ENCODE peak calls at places on chromosomes 3 and 15, in four cellular contexts. C, P, Y and X are unnamed samples.

GRCh38 chr3:62882676-62883228 is 7.5 kb upstream of the CADPS start:
- DNase-seq in C (no peak), P (no peak), Y (no peak), X (no peak)

GRCh38 chr15:68578960-68579935 is at the start of gene CORO2B:
- DNase-seq in P (no peak), C (peak; percentile 61), Y (peak; percentile 88), X (peak; percentile 76)

GRCh38 chr15:72207576-72208085 is 10.0 kb upstream of the GRAMD2A start:
- DNase-seq in P (no peak), Y (no peak), C (no peak), X (no peak)

GRCh38 chr15:64017082-64017588 is 29.1 kb downstream of the DAPK2 start:
- DNase-seq in Y (no peak), C (no peak), P (no peak), X (no peak)

GRCh38 chr15:101269479-101270223 is 7.6 kb downstream of the SELENOS start:
- DNase-seq in Y (peak; percentile 79), C (peak; percentile 58), P (no peak), X (no peak)

GRCh38 chr3:115239717-115240116 is 92.6 kb upstream of the ZBTB20 start:
- DNase-seq in Y (no peak), C (no peak), P (peak; percentile 86), X (no peak)

GRCh38 chr3:46660003-46660402 is 33.5 kb downstream of the ALS2CL start:
- DNase-seq in Y (peak; percentile 47), P (no peak), C (peak; percentile 26), X (no peak)

GRCh38 chr15:78130466-78131294 is 565 bp downstream of the CIB2 start:
- DNase-seq in Y (peak; percentile 55), C (no peak), P (no peak), X (no peak)

GRCh38 chr3:59641169-59641914 is 591.5 kb upstream of the CFAP20DC start:
- DNase-seq in P (no peak), Y (no peak), C (no peak), X (no peak)

GRCh38 chr3:119388577-119388976 is 74.8 kb downstream of the TMEM39A start:
- DNase-seq in P (no peak), Y (no peak), C (no peak), X (no peak)

GRCh38 chr3:193509103-193509965 is 45.4 kb downstream of the ATP13A4 start:
- DNase-seq in P (no peak), Y (no peak), C (no peak), X (no peak)

GRCh38 chr3:107969994-107970896 is 120.6 kb downstream of the CD47 start:
- DNase-seq in P (no peak), C (no peak), Y (no peak), X (no peak)

GRCh38 chr3:183491109-183491922 is 62.9 kb upstream of the MCF2L2 start:
- DNase-seq in P (no peak), C (peak; percentile 22), Y (no peak), X (no peak)

GRCh38 chr15:70722266-70723123 is 40.9 kb downstream of the UACA start:
- DNase-seq in P (peak; percentile 43), Y (no peak), C (no peak), X (no peak)

GRCh38 chr3:42300013-42300412 is 34.0 kb upstream of the CCK start:
- DNase-seq in C (peak; percentile 42), P (peak; percentile 1), Y (peak; percentile 79), X (no peak)

GRCh38 chr3:71356272-71356671 is 227.3 kb downstream of the FOXP1 start:
- DNase-seq in Y (no peak), C (no peak), P (no peak), X (no peak)

GRCh38 chr15:94844533-94845390 is 613.4 kb downstream of the MCTP2 start:
- DNase-seq in P (no peak), Y (peak; percentile 84), C (peak; percentile 60), X (peak; percentile 68)

GRCh38 chr3:124941729-124942128 is 7.2 kb upstream of the MUC13 start:
- DNase-seq in P (no peak), C (no peak), Y (no peak), X (no peak)

GRCh38 chr3:153161714-153162512 is at the start of gene RAP2B:
- DNase-seq in C (peak; percentile 97), Y (peak; percentile 100), P (peak; percentile 88), X (peak; percentile 98)

GRCh38 chr15:77722759-77723460 is 90.2 kb upstream of the LINGO1 start:
- DNase-seq in Y (peak; percentile 69), C (peak; percentile 58), P (no peak), X (no peak)

GRCh38 chr15:66565731-66566130 is at the start of gene LCTL:
- DNase-seq in C (peak; percentile 80), P (peak; percentile 30), Y (peak; percentile 83), X (no peak)

GRCh38 chr3:194292331-194292730 is 58.8 kb downstream of the CPN2 start:
- DNase-seq in P (no peak), C (no peak), Y (no peak), X (peak; percentile 2)

GRCh38 chr3:169660709-169661566 is 2.6 kb downstream of the MECOM start:
- DNase-seq in Y (peak; percentile 62), C (no peak), P (no peak), X (no peak)

GRCh38 chr15:94164202-94164807 is 67.1 kb upstream of the MCTP2 start:
- DNase-seq in P (peak; percentile 49), Y (peak; percentile 91), C (peak; percentile 67), X (peak; percentile 32)

GRCh38 chr15:88629071-88629470 is 7.9 kb downstream of the AEN start:
- DNase-seq in P (no peak), Y (no peak), C (no peak), X (no peak)

GRCh38 chr3:4067893-4068292 is 235.3 kb upstream of the SETMAR start:
- DNase-seq in P (no peak), Y (no peak), C (no peak), X (no peak)

GRCh38 chr15:53910236-53910849 is 67.9 kb upstream of the UNC13C start:
- DNase-seq in C (no peak), Y (no peak), P (no peak), X (no peak)

GRCh38 chr3:20769430-20769829 is 583.4 kb upstream of the SGO1 start:
- DNase-seq in Y (no peak), C (no peak), P (no peak), X (no peak)

GRCh38 chr3:55180936-55181535 is 253.2 kb upstream of the LRTM1 start:
- DNase-seq in Y (peak; percentile 58), P (no peak), C (no peak), X (no peak)

GRCh38 chr3:58839187-58839586 is 172.6 kb upstream of the FAM3D start:
- DNase-seq in C (no peak), P (no peak), Y (no peak), X (no peak)

GRCh38 chr3:119497824-119498187 is 541 bp upstream of the TIMMDC1 start:
- DNase-seq in C (no peak), Y (peak; percentile 56), P (no peak), X (peak; percentile 11)

GRCh38 chr3:153163349-153164008 is 1.5 kb downstream of the RAP2B start:
- DNase-seq in P (no peak), C (no peak), Y (no peak), X (peak; percentile 27)

GRCh38 chr3:32257042-32257441 is 18.6 kb downstream of the CMTM8 start:
- DNase-seq in P (no peak), C (no peak), Y (no peak), X (no peak)

GRCh38 chr3:185330644-185331043 is 32.3 kb upstream of the MAP3K13 start:
- DNase-seq in P (no peak), Y (no peak), C (peak; percentile 26), X (no peak)

GRCh38 chr3:112377418-112378071 is 44.6 kb downstream of the CD200 start:
- DNase-seq in P (no peak), Y (no peak), C (no peak), X (no peak)

GRCh38 chr3:87333393-87333892 is 57.1 kb upstream of the POU1F1 start:
- DNase-seq in P (peak; percentile 41), C (no peak), Y (no peak), X (no peak)

GRCh38 chr15:25176991-25177954 is 222.5 kb downstream of the SNRPN start:
- DNase-seq in P (no peak), Y (peak; percentile 21), C (no peak), X (peak; percentile 16)
- H3K9me3 ChIP-seq in P (peaks cover 88% of the 10 kb centered on the region), Y (peaks cover 25% of the 10 kb centered on the region), C (peaks cover 75% of the 10 kb centered on the region), X (no peaks in the 10 kb centered on the region)

GRCh38 chr15:49560045-49560444 is 60.6 kb downstream of the FAM227B start:
- DNase-seq in Y (no peak), C (no peak), P (no peak), X (no peak)
- H3K9me3 ChIP-seq in Y (peaks cover 45% of the 10 kb centered on the region), C (no peaks in the 10 kb centered on the region), P (peaks cover 4% of the 10 kb centered on the region), X (no peaks in the 10 kb centered on the region)

DNA sequence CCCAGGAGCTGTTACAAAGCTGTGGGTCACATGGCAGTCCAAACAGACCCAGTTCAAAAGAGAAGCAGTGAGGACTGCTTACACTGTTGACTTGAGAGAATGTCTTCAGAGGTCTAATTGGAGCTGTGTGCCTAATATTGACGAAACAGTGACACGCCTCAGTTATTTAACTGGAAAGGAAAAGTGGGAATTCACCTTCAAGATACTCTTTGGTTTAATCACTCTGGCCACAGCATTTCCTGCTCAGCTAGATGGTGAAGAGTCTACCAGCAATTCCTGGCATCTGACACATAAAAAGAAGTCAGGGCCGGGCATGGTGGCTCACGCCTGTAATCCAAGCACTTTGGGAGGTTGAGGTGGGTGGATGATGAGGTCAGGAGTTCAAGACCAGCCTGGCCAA is 326.4 kb downstream of the SV2B start:
- DNase-seq in Y (no peak), P (no peak), C (no peak), X (no peak)
- H3K9me3 ChIP-seq in Y (no peaks in the 10 kb centered on the region), P (no peaks in the 10 kb centered on the region), C (no peaks in the 10 kb centered on the region), X (no peaks in the 10 kb centered on the region)

GRCh38 chr3:176074096-176074495 is 1123.2 kb downstream of the TBL1XR1 start:
- DNase-seq in C (no peak), Y (no peak), P (no peak), X (no peak)
- H3K9me3 ChIP-seq in C (no peaks in the 10 kb centered on the region), Y (no peaks in the 10 kb centered on the region), P (no peaks in the 10 kb centered on the region), X (no peaks in the 10 kb centered on the region)

DNA sequence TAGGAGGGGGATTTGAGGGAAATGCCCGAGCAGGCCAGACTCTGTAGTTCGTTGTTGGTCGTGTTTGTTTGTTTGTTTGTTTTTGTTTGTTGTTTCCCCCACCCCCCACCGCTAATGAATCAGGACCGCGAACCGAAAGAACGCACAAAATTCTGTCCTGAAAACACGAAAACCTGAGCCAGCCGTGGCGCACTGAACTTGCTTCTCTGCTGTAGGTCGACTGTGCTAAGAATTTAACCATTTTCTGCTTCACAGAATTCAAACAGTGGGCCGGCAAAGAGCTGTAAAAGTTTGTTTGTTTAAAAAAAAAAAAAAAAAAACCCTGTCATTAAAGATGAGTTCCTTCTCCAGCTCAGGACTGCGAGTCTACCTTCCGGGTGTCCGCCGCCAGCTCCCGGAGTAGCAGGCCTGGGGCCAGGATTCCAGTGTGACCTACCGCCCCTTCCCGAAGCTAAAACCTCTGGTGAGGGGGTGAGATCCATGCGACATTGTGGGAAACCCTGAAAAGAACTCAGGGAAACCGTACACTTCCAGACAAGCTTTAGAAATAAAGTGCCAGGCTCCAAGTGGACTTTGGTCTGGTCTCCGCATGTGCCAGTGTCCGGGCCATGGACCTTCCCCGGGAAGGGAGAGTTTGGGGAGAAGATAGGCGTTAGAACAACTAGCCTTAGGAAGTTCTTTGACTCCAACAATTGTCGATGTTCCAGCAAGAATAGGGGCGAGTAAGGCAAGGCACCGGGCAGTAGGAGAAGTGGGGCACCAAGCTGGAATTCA is 12.0 kb downstream of the ZIC4 start:
- DNase-seq in C (no peak), P (no peak), Y (peak; percentile 67), X (no peak)
- H3K9me3 ChIP-seq in C (no peaks in the 10 kb centered on the region), P (peaks cover 44% of the 10 kb centered on the region), Y (no peaks in the 10 kb centered on the region), X (peaks cover 15% of the 10 kb centered on the region)

GRCh38 chr3:36678216-36679013 is 85.9 kb downstream of the DCLK3 start:
- DNase-seq in Y (no peak), C (no peak), P (no peak), X (no peak)
- H3K9me3 ChIP-seq in Y (peaks cover 6% of the 10 kb centered on the region), C (no peaks in the 10 kb centered on the region), P (peaks cover 6% of the 10 kb centered on the region), X (no peaks in the 10 kb centered on the region)

GRCh38 chr3:180430896-180431295 is 171.1 kb upstream of the TTC14 start:
- DNase-seq in Y (no peak), C (no peak), P (no peak), X (no peak)
- H3K9me3 ChIP-seq in Y (no peaks in the 10 kb centered on the region), C (no peaks in the 10 kb centered on the region), P (peaks cover 4% of the 10 kb centered on the region), X (no peaks in the 10 kb centered on the region)